ENCODE peak calls at places on chromosome 1, in ten cellular contexts. D is right lobe of liver, F is stomach, I is sigmoid colon, W is lower lobe of right lung, L is transverse colon, B is IMR-90, Z is endodermal cell, R is K562, N is tibial artery. Q is an unnamed sample.

GRCh38 chr1:93567255-93567918 is 114.2 kb downstream of the BCAR3 start:
- DNase-seq in Z (peak; percentile 48), D (no peak), F (no peak), L (no peak), B (peak; percentile 98), R (peak; percentile 86), I (no peak), W (no peak), N (no peak), Q (no peak)

GRCh38 chr1:60222492-60223369 is 149.2 kb upstream of the C1orf87 start:
- DNase-seq in I (no peak), Z (no peak), D (no peak), F (no peak), B (no peak), L (no peak), R (no peak), N (no peak), W (no peak), Q (no peak)

GRCh38 chr1:203796223-203796747 is 862 bp downstream of the ZBED6 start:
- DNase-seq in L (peak; percentile 36), D (no peak), R (peak; percentile 34), W (no peak), I (no peak), F (no peak), N (peak; percentile 26), Z (peak; percentile 74), B (peak; percentile 26), Q (no peak)

GRCh38 chr1:213099682-213100399 is 48.8 kb downstream of the RPS6KC1 start:
- DNase-seq in L (no peak), B (no peak), Z (no peak), N (no peak), R (no peak), F (no peak), I (no peak), W (no peak), D (no peak), Q (no peak)

GRCh38 chr1:95232646-95233320 is 1.2 kb upstream of the RWDD3 start:
- DNase-seq in F (no peak), B (peak; percentile 61), I (no peak), Z (no peak), D (no peak), N (no peak), W (no peak), L (no peak), R (no peak), Q (no peak)

GRCh38 chr1:208531003-208531750 is 287.0 kb upstream of the PLXNA2 start:
- DNase-seq in R (no peak), L (peak; percentile 72), D (no peak), N (no peak), Z (peak; percentile 44), I (no peak), B (no peak), F (no peak), W (no peak), Q (no peak)

GRCh38 chr1:31771891-31772668 is 7.9 kb upstream of the ADGRB2 start:
- DNase-seq in I (no peak), N (no peak), L (no peak), D (no peak), B (peak; percentile 27), F (no peak), R (no peak), W (no peak), Z (no peak), Q (peak; percentile 53)

GRCh38 chr1:202203238-202204039 is 9.8 kb downstream of the LGR6 start:
- DNase-seq in W (no peak), R (peak; percentile 71), I (no peak), B (no peak), F (no peak), Z (no peak), N (no peak), D (no peak), L (no peak), Q (peak; percentile 53)

GRCh38 chr1:67945733-67946374 is 104.6 kb downstream of the DIRAS3 start:
- DNase-seq in N (no peak), L (no peak), Z (no peak), R (no peak), I (no peak), F (no peak), D (no peak), W (no peak), B (peak; percentile 16), Q (no peak)
- TF ChIP-seq CTCF in N (no peak), L (no peak), Z (no peak), R (no peak), I (no peak), F (no peak), D (no peak), W (no peak), B (no peak), Q (no peak)

GRCh38 chr1:40382110-40382464 is 8.6 kb downstream of the SMAP2 start:
- DNase-seq in F (no peak), R (no peak), D (no peak), Z (no peak), N (no peak), L (no peak), W (no peak), I (no peak), B (no peak), Q (no peak)
- H3K4me1 ChIP-seq in F (peaks cover 100% of the 10 kb centered on the region), R (peaks cover 78% of the 10 kb centered on the region), D (no peaks in the 10 kb centered on the region), Z (peaks cover 21% of the 10 kb centered on the region), N (peaks cover 44% of the 10 kb centered on the region), L (peaks cover 32% of the 10 kb centered on the region), W (peaks cover 63% of the 10 kb centered on the region), I (peaks cover 20% of the 10 kb centered on the region), B (peaks cover 18% of the 10 kb centered on the region), Q (peaks cover 93% of the 10 kb centered on the region)

DNA sequence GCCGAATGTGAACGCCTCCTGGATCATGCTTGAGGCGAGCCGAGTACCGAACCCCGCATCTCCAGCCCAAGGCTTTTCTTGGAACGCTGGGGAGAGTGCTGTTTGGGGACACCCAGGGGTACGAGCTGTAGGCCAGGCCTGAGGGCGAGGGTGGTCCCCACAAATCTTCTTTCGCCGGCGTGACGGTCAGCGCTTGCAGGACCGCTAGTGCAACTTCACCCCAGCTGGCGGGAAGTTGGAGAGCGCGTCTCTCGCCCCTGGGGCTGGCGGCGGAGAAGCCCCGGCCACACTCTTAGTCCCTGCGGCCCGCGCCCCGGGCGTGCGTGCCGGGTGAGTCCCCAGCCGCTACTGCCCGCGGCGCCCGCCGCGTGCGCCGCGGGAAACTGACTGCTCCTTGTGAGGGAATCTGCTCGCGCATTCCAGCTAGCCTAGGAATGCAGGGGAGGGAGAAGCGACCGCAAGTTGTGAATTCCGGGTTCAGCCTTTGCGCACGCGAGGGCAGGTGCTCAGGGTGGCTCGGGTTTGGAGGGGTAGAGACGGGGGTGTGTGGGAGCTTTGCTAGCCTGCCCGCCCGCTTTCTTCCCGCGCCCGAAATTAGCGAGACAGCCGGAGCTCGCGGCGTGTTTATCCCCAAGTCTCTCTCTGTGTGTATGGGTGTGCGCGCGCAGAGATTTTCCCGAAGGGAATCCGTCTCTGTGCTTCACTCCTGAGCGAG is 884 bp downstream of the LHX4 start:
- DNase-seq in B (peak; percentile 51), I (peak; percentile 55), D (no peak), N (no peak), Z (peak; percentile 91), R (no peak), W (no peak), F (no peak), L (no peak), Q (no peak)
- TF ChIP-seq CTCF in B (no peak), I (no peak), D (no peak), N (no peak), Z (no peak), R (no peak), W (no peak), F (no peak), L (no peak), Q (no peak)

GRCh38 chr1:109783436-109783835 is 19.7 kb upstream of the EPS8L3 start:
- DNase-seq in D (no peak), I (peak; percentile 62), N (no peak), R (no peak), W (peak; percentile 57), Z (peak; percentile 86), F (peak; percentile 67), L (no peak), B (peak; percentile 76), Q (no peak)
- H3K4me1 ChIP-seq in D (no peaks in the 10 kb centered on the region), I (peaks cover 4% of the 10 kb centered on the region), N (peaks cover 39% of the 10 kb centered on the region), R (peaks cover 7% of the 10 kb centered on the region), W (peaks cover 32% of the 10 kb centered on the region), Z (peaks cover 15% of the 10 kb centered on the region), F (peaks cover 60% of the 10 kb centered on the region), L (peaks cover 21% of the 10 kb centered on the region), B (peaks cover 27% of the 10 kb centered on the region), Q (peaks cover under 1% of the 10 kb centered on the region)

GRCh38 chr1:223212441-223212840 is 69.4 kb upstream of the TLR5 start:
- DNase-seq in D (no peak), B (no peak), I (no peak), F (no peak), Z (no peak), N (no peak), L (no peak), W (no peak), R (no peak), Q (no peak)

GRCh38 chr1:223215026-223215425 is 72.0 kb upstream of the TLR5 start:
- DNase-seq in I (no peak), Z (no peak), D (no peak), N (no peak), B (no peak), R (no peak), L (no peak), W (no peak), F (no peak), Q (no peak)

GRCh38 chr1:223216482-223217205 is 73.6 kb upstream of the TLR5 start:
- DNase-seq in B (no peak), N (no peak), R (no peak), Z (peak; percentile 24), F (no peak), W (no peak), I (no peak), D (no peak), L (no peak), Q (no peak)

GRCh38 chr1:223216074-223216473 is 73.0 kb upstream of the TLR5 start:
- DNase-seq in W (no peak), N (no peak), Z (no peak), B (no peak), L (no peak), I (no peak), R (no peak), F (no peak), D (no peak), Q (no peak)

GRCh38 chr1:223214272-223214807 is 71.3 kb upstream of the TLR5 start:
- DNase-seq in N (no peak), Z (no peak), L (no peak), B (no peak), R (no peak), D (no peak), I (no peak), W (no peak), F (no peak), Q (no peak)
- TF ChIP-seq CTCF in N (no peak), Z (no peak), L (no peak), B (no peak), R (no peak), D (no peak), I (no peak), W (no peak), F (no peak), Q (no peak)